ENCODE peak calls at places on chromosomes 12 and 14, in seven cellular contexts. G, A, K, N, M, S and F are unnamed samples.

GRCh38 chr12:103561174-103561573 is 25.9 kb upstream of the STAB2 start:
- DNase-seq in G (no peak), A (no peak), K (peak), N (no peak), M (no peak), S (no peak), F (no peak)

GRCh38 chr14:79534703-79535353 is 676.5 kb downstream of the DIO2 start:
- DNase-seq in G (no peak), A (no peak), K (no peak), N (no peak), M (no peak), S (no peak), F (no peak)

GRCh38 chr14:91273885-91274273 is 29.4 kb upstream of the GPR68 start:
- DNase-seq in G (no peak), A (no peak), K (no peak), N (no peak), M (no peak), S (no peak), F (no peak)

GRCh38 chr12:84636801-84637285 is 275.8 kb downstream of the SLC6A15 start:
- DNase-seq in G (no peak), A (no peak), K (peak), N (no peak), M (no peak), S (no peak), F (no peak)

GRCh38 chr14:99966030-99966429 is 99.2 kb upstream of the EVL start:
- DNase-seq in G (no peak), A (no peak), K (no peak), N (no peak), M (no peak), S (no peak), F (no peak)

GRCh38 chr14:71629765-71630502 is 302.3 kb upstream of the RGS6 start:
- DNase-seq in G (no peak), A (no peak), K (no peak), N (no peak), M (no peak), S (no peak), F (no peak)

GRCh38 chr12:6934110-6934509 is 6.4 kb downstream of the ATN1 start:
- DNase-seq in G (no peak), A (no peak), K (peak), N (no peak), M (no peak), S (no peak), F (no peak)

GRCh38 chr12:99977550-99977949 is 7.2 kb downstream of the ANKS1B start:
- DNase-seq in G (no peak), A (no peak), K (no peak), N (no peak), M (no peak), S (no peak), F (no peak)

GRCh38 chr12:9883175-9883574 is 1.9 kb downstream of the KLRF2 start:
- DNase-seq in G (no peak), A (no peak), K (no peak), N (no peak), M (no peak), S (no peak), F (no peak)

GRCh38 chr12:101969-102878 is 35.7 kb downstream of the IQSEC3 start:
- DNase-seq in G (no peak), A (no peak), K (no peak), N (no peak), M (peak), S (peak), F (no peak)

GRCh38 chr14:76086636-76087035 is 65.1 kb upstream of the GPATCH2L start:
- DNase-seq in G (no peak), A (peak), K (no peak), N (no peak), M (no peak), S (no peak), F (no peak)

GRCh38 chr14:94388027-94388895 is at the start of gene SERPINA1:
- DNase-seq in G (no peak), A (no peak), K (peak), N (peak), M (no peak), S (no peak), F (no peak)

GRCh38 chr12:112352921-112353320 is 29.3 kb downstream of the HECTD4 start:
- DNase-seq in G (no peak), A (no peak), K (no peak), N (no peak), M (no peak), S (no peak), F (no peak)

GRCh38 chr14:25052385-25052784 is 2.4 kb upstream of the STXBP6 start:
- DNase-seq in G (no peak), A (no peak), K (no peak), N (no peak), M (no peak), S (no peak), F (no peak)

GRCh38 chr14:90999299-90999698 is 61.1 kb downstream of the RPS6KA5 start:
- DNase-seq in G (no peak), A (peak), K (no peak), N (no peak), M (no peak), S (no peak), F (no peak)

GRCh38 chr12:19778822-19779221 is 339.5 kb downstream of the AEBP2 start:
- DNase-seq in G (no peak), A (no peak), K (no peak), N (no peak), M (no peak), S (no peak), F (no peak)

GRCh38 chr12:115506822-115507629 is 770.5 kb downstream of the MED13L start:
- DNase-seq in G (no peak), A (no peak), K (no peak), N (no peak), M (no peak), S (no peak), F (no peak)

GRCh38 chr14:39376671-39377403 is 55.4 kb downstream of the FBXO33 start:
- DNase-seq in G (no peak), A (no peak), K (peak), N (no peak), M (peak), S (no peak), F (peak)

GRCh38 chr12:65556676-65557424 is 267.4 kb upstream of the HMGA2 start:
- DNase-seq in G (peak), A (peak), K (peak), N (peak), M (peak), S (peak), F (peak)

GRCh38 chr14:102711946-102712345 is 65.3 kb upstream of the TRAF3 start:
- DNase-seq in G (no peak), A (no peak), K (no peak), N (no peak), M (no peak), S (no peak), F (no peak)

GRCh38 chr12:75690556-75690955 is 179.1 kb upstream of the KRR1 start:
- DNase-seq in G (no peak), A (no peak), K (peak), N (no peak), M (no peak), S (no peak), F (no peak)

GRCh38 chr12:87317302-87317701 is 711.9 kb downstream of the C12orf50 start:
- DNase-seq in G (no peak), A (no peak), K (no peak), N (no peak), M (no peak), S (no peak), F (no peak)

GRCh38 chr12:106147956-106148355 is 9.2 kb upstream of the NUAK1 start:
- DNase-seq in G (no peak), A (peak), K (no peak), N (peak), M (no peak), S (no peak), F (no peak)

GRCh38 chr12:100661300-100661951 is 87.9 kb downstream of the GAS2L3 start:
- DNase-seq in G (no peak), A (no peak), K (peak), N (no peak), M (no peak), S (no peak), F (no peak)

GRCh38 chr14:36524220-36524837 is 4.3 kb upstream of the NKX2-1 start:
- DNase-seq in G (no peak), A (no peak), K (no peak), N (no peak), M (no peak), S (no peak), F (no peak)

GRCh38 chr12:109125791-109126190 is 9.4 kb downstream of the ACACB start:
- DNase-seq in G (no peak), A (no peak), K (no peak), N (no peak), M (no peak), S (no peak), F (no peak)